ENCODE peak calls at places on chromosomes 6 and 20, in five cellular contexts. One of them, this sample, is unnamed.

GRCh38 chr6:87832025-87832825 is 130.2 kb upstream of the AKIRIN2 start:
- DNase-seq in hepatocyte: peak; percentile 35
- DNase-seq in CD8-positive, alpha-beta T cell: no peak
- DNase-seq in A549: no peak
- DNase-seq in colonic mucosa: no peak
- DNase-seq in this sample: no peak

GRCh38 chr20:34075647-34076046 is 36.4 kb downstream of the EIF2S2 start:
- DNase-seq in hepatocyte: no peak
- DNase-seq in CD8-positive, alpha-beta T cell: no peak
- DNase-seq in A549: no peak
- DNase-seq in colonic mucosa: no peak
- DNase-seq in this sample: no peak

GRCh38 chr6:145034664-145035063 is 700.7 kb downstream of the EPM2A start:
- DNase-seq in hepatocyte: no peak
- DNase-seq in CD8-positive, alpha-beta T cell: no peak
- DNase-seq in A549: no peak
- DNase-seq in colonic mucosa: no peak
- DNase-seq in this sample: no peak

GRCh38 chr6:118578617-118579016 is 30.5 kb downstream of the PLN start:
- DNase-seq in hepatocyte: no peak
- DNase-seq in CD8-positive, alpha-beta T cell: no peak
- DNase-seq in A549: no peak
- DNase-seq in colonic mucosa: no peak
- DNase-seq in this sample: no peak

GRCh38 chr6:12158686-12159415 is 131.3 kb upstream of the EDN1 start:
- DNase-seq in hepatocyte: no peak
- DNase-seq in CD8-positive, alpha-beta T cell: no peak
- DNase-seq in A549: no peak
- DNase-seq in colonic mucosa: no peak
- DNase-seq in this sample: no peak

GRCh38 chr20:1382670-1383069 is 10.2 kb downstream of the FKBP1A start:
- DNase-seq in hepatocyte: no peak
- DNase-seq in CD8-positive, alpha-beta T cell: no peak
- DNase-seq in A549: no peak
- DNase-seq in colonic mucosa: no peak
- DNase-seq in this sample: no peak

GRCh38 chr6:57822896-57823358 is 505.5 kb downstream of the PRIM2 start:
- DNase-seq in hepatocyte: no peak
- DNase-seq in CD8-positive, alpha-beta T cell: no peak
- DNase-seq in A549: no peak
- DNase-seq in colonic mucosa: no peak
- DNase-seq in this sample: no peak

GRCh38 chr6:41199427-41200246 is 1.3 kb downstream of the TREML2 start:
- DNase-seq in hepatocyte: no peak
- DNase-seq in CD8-positive, alpha-beta T cell: no peak
- DNase-seq in A549: no peak
- DNase-seq in colonic mucosa: no peak
- DNase-seq in this sample: no peak

GRCh38 chr6:112183271-112183671 is 71.1 kb downstream of the LAMA4 start:
- DNase-seq in hepatocyte: no peak
- DNase-seq in CD8-positive, alpha-beta T cell: no peak
- DNase-seq in A549: no peak
- DNase-seq in colonic mucosa: no peak
- DNase-seq in this sample: no peak

GRCh38 chr6:63793727-63794126 is 158.1 kb downstream of the PHF3 start:
- DNase-seq in hepatocyte: no peak
- DNase-seq in CD8-positive, alpha-beta T cell: no peak
- DNase-seq in A549: no peak
- DNase-seq in colonic mucosa: no peak
- DNase-seq in this sample: no peak

GRCh38 chr6:151015320-151015719 is 149.8 kb downstream of the MTHFD1L start:
- DNase-seq in hepatocyte: no peak
- DNase-seq in CD8-positive, alpha-beta T cell: no peak
- DNase-seq in A549: no peak
- DNase-seq in colonic mucosa: no peak
- DNase-seq in this sample: no peak

GRCh38 chr6:109092074-109092473 is 2.6 kb downstream of the SESN1 start:
- DNase-seq in hepatocyte: no peak
- DNase-seq in CD8-positive, alpha-beta T cell: no peak
- DNase-seq in A549: no peak
- DNase-seq in colonic mucosa: no peak
- DNase-seq in this sample: no peak

GRCh38 chr6:110999634-111000270 is 17.9 kb downstream of the RPF2 start:
- DNase-seq in hepatocyte: peak; percentile 28
- DNase-seq in CD8-positive, alpha-beta T cell: no peak
- DNase-seq in A549: no peak
- DNase-seq in colonic mucosa: no peak
- DNase-seq in this sample: no peak

GRCh38 chr6:52925042-52925441 is 15.5 kb upstream of the GSTA3 start:
- DNase-seq in hepatocyte: no peak
- DNase-seq in CD8-positive, alpha-beta T cell: no peak
- DNase-seq in A549: no peak
- DNase-seq in colonic mucosa: no peak
- DNase-seq in this sample: no peak

GRCh38 chr20:24991897-24992419 is 593 bp downstream of the APMAP start:
- DNase-seq in hepatocyte: peak; percentile 54
- DNase-seq in CD8-positive, alpha-beta T cell: peak; percentile 21
- DNase-seq in A549: peak; percentile 28
- DNase-seq in colonic mucosa: peak; percentile 50
- DNase-seq in this sample: no peak

GRCh38 chr6:16006681-16007080 is 122.2 kb upstream of the MYLIP start:
- DNase-seq in hepatocyte: no peak
- DNase-seq in CD8-positive, alpha-beta T cell: no peak
- DNase-seq in A549: no peak
- DNase-seq in colonic mucosa: no peak
- DNase-seq in this sample: no peak

GRCh38 chr20:19976595-19977372 is 40.4 kb upstream of the NAA20 start:
- DNase-seq in hepatocyte: peak; percentile 62
- DNase-seq in CD8-positive, alpha-beta T cell: no peak
- DNase-seq in A549: peak; percentile 79
- DNase-seq in colonic mucosa: no peak
- DNase-seq in this sample: no peak

GRCh38 chr6:111342913-111343312 is 140.1 kb downstream of the REV3L start:
- DNase-seq in hepatocyte: no peak
- DNase-seq in CD8-positive, alpha-beta T cell: no peak
- DNase-seq in A549: no peak
- DNase-seq in colonic mucosa: no peak
- DNase-seq in this sample: no peak

GRCh38 chr20:33995053-33995816 is 1.5 kb downstream of the RALY start:
- DNase-seq in hepatocyte: peak; percentile 21
- DNase-seq in CD8-positive, alpha-beta T cell: no peak
- DNase-seq in A549: no peak
- DNase-seq in colonic mucosa: peak; percentile 39
- DNase-seq in this sample: no peak

GRCh38 chr20:22465622-22466446 is 118.5 kb downstream of the FOXA2 start:
- DNase-seq in hepatocyte: no peak
- DNase-seq in CD8-positive, alpha-beta T cell: no peak
- DNase-seq in A549: no peak
- DNase-seq in colonic mucosa: no peak
- DNase-seq in this sample: no peak

GRCh38 chr6:35213161-35213823 is 464 bp upstream of the SCUBE3 start:
- DNase-seq in hepatocyte: peak; percentile 41
- DNase-seq in CD8-positive, alpha-beta T cell: no peak
- DNase-seq in A549: no peak
- DNase-seq in colonic mucosa: no peak
- DNase-seq in this sample: no peak

GRCh38 chr6:161233986-161234620 is 39.8 kb downstream of the AGPAT4 start:
- DNase-seq in hepatocyte: peak; percentile 76
- DNase-seq in CD8-positive, alpha-beta T cell: no peak
- DNase-seq in A549: no peak
- DNase-seq in colonic mucosa: peak; percentile 56
- DNase-seq in this sample: no peak

GRCh38 chr20:3228750-3229032 is 10.3 kb downstream of the SLC4A11 start:
- DNase-seq in hepatocyte: no peak
- DNase-seq in CD8-positive, alpha-beta T cell: no peak
- DNase-seq in A549: no peak
- DNase-seq in colonic mucosa: no peak
- DNase-seq in this sample: no peak

GRCh38 chr6:76835289-76835688 is 628.0 kb downstream of the HTR1B start:
- DNase-seq in hepatocyte: no peak
- DNase-seq in CD8-positive, alpha-beta T cell: no peak
- DNase-seq in A549: no peak
- DNase-seq in colonic mucosa: no peak
- DNase-seq in this sample: no peak

GRCh38 chr6:121435444-121436069 is at the start of gene GJA1:
- DNase-seq in hepatocyte: peak; percentile 84
- DNase-seq in CD8-positive, alpha-beta T cell: no peak
- DNase-seq in A549: peak; percentile 61
- DNase-seq in colonic mucosa: peak; percentile 47
- DNase-seq in this sample: no peak

GRCh38 chr6:89853068-89853467 is 23.4 kb downstream of the CASP8AP2 start:
- DNase-seq in hepatocyte: no peak
- DNase-seq in CD8-positive, alpha-beta T cell: no peak
- DNase-seq in A549: no peak
- DNase-seq in colonic mucosa: no peak
- DNase-seq in this sample: no peak

GRCh38 chr6:98324406-98324930 is 509.9 kb upstream of the POU3F2 start:
- DNase-seq in hepatocyte: no peak
- DNase-seq in CD8-positive, alpha-beta T cell: no peak
- DNase-seq in A549: no peak
- DNase-seq in colonic mucosa: no peak
- DNase-seq in this sample: no peak

GRCh38 chr20:50567860-50568548 is 57.8 kb downstream of the PTPN1 start:
- DNase-seq in hepatocyte: no peak
- DNase-seq in CD8-positive, alpha-beta T cell: no peak
- DNase-seq in A549: no peak
- DNase-seq in colonic mucosa: no peak
- DNase-seq in this sample: no peak

GRCh38 chr6:111843347-111844147 is 29.7 kb downstream of the FYN start:
- DNase-seq in hepatocyte: no peak
- DNase-seq in CD8-positive, alpha-beta T cell: peak; percentile 71
- DNase-seq in A549: no peak
- DNase-seq in colonic mucosa: no peak
- DNase-seq in this sample: peak; percentile 63

GRCh38 chr6:83756565-83756964 is 47.7 kb upstream of the SNAP91 start:
- DNase-seq in hepatocyte: no peak
- DNase-seq in CD8-positive, alpha-beta T cell: no peak
- DNase-seq in A549: no peak
- DNase-seq in colonic mucosa: no peak
- DNase-seq in this sample: no peak
- H3K9me3 ChIP-seq in hepatocyte: no peaks in the 10 kb centered on the region
- H3K9me3 ChIP-seq in CD8-positive, alpha-beta T cell: peaks cover 4% of the 10 kb centered on the region
- H3K9me3 ChIP-seq in A549: no peaks in the 10 kb centered on the region
- H3K9me3 ChIP-seq in colonic mucosa: no peaks in the 10 kb centered on the region
- H3K9me3 ChIP-seq in this sample: peaks cover 28% of the 10 kb centered on the region

DNA sequence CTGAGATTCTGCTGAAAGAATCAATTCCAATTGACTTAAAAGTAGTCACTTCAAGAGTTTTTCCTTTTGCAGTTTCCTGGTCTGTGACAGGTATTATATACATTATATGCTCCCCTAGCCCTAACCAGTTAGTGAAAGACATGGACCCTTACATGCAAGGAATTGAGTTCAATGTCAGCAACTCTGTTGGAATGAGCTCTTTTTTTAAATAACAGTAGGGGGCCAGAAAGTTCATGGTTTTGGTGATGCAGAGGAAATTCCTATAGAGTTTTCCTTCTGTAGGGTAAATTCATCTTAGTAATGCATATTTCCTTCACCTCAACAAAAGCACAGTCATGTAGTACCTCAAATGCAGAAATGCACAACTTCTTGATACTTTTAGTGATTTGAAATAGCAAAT is 172.2 kb downstream of the KIF6 start:
- DNase-seq in hepatocyte: no peak
- DNase-seq in CD8-positive, alpha-beta T cell: no peak
- DNase-seq in A549: no peak
- DNase-seq in colonic mucosa: no peak
- DNase-seq in this sample: no peak
- TF ChIP-seq CTCF in hepatocyte: no peak
- TF ChIP-seq CTCF in CD8-positive, alpha-beta T cell: no peak
- TF ChIP-seq CTCF in A549: no peak
- TF ChIP-seq CTCF in colonic mucosa: no peak
- TF ChIP-seq CTCF in this sample: no peak

GRCh38 chr20:56361888-56362287 is 3.1 kb downstream of the FAM210B start:
- DNase-seq in hepatocyte: no peak
- DNase-seq in CD8-positive, alpha-beta T cell: no peak
- DNase-seq in A549: no peak
- DNase-seq in colonic mucosa: no peak
- DNase-seq in this sample: no peak

GRCh38 chr20:56363491-56363890 is 4.7 kb downstream of the FAM210B start:
- DNase-seq in hepatocyte: no peak
- DNase-seq in CD8-positive, alpha-beta T cell: no peak
- DNase-seq in A549: no peak
- DNase-seq in colonic mucosa: no peak
- DNase-seq in this sample: no peak

GRCh38 chr20:56360899-56361199 is 2.1 kb downstream of the FAM210B start:
- DNase-seq in hepatocyte: no peak
- DNase-seq in CD8-positive, alpha-beta T cell: no peak
- DNase-seq in A549: no peak
- DNase-seq in colonic mucosa: no peak
- DNase-seq in this sample: no peak

GRCh38 chr20:56360133-56360898 is 1.5 kb downstream of the FAM210B start:
- DNase-seq in hepatocyte: no peak
- DNase-seq in CD8-positive, alpha-beta T cell: no peak
- DNase-seq in A549: no peak
- DNase-seq in colonic mucosa: no peak
- DNase-seq in this sample: no peak

GRCh38 chr20:56362833-56363413 is 4.1 kb downstream of the FAM210B start:
- DNase-seq in hepatocyte: no peak
- DNase-seq in CD8-positive, alpha-beta T cell: no peak
- DNase-seq in A549: no peak
- DNase-seq in colonic mucosa: no peak
- DNase-seq in this sample: no peak
- H3K27ac ChIP-seq in hepatocyte: no peak overlapping the region
- H3K27ac ChIP-seq in CD8-positive, alpha-beta T cell: no peak overlapping the region
- H3K27ac ChIP-seq in A549: no peak overlapping the region
- H3K27ac ChIP-seq in colonic mucosa: no peak overlapping the region
- H3K27ac ChIP-seq in this sample: no peak overlapping the region

GRCh38 chr6:124674042-124674441 is 288.2 kb upstream of the RNF217 start:
- DNase-seq in hepatocyte: no peak
- DNase-seq in CD8-positive, alpha-beta T cell: no peak
- DNase-seq in A549: no peak
- DNase-seq in colonic mucosa: no peak
- DNase-seq in this sample: no peak
- H3K9me3 ChIP-seq in hepatocyte: no peaks in the 10 kb centered on the region
- H3K9me3 ChIP-seq in CD8-positive, alpha-beta T cell: no peaks in the 10 kb centered on the region
- H3K9me3 ChIP-seq in A549: no peaks in the 10 kb centered on the region
- H3K9me3 ChIP-seq in colonic mucosa: no peaks in the 10 kb centered on the region
- H3K9me3 ChIP-seq in this sample: peaks cover 11% of the 10 kb centered on the region

GRCh38 chr6:116385462-116385807 is 14.7 kb downstream of the DSE start:
- DNase-seq in hepatocyte: no peak
- DNase-seq in CD8-positive, alpha-beta T cell: no peak
- DNase-seq in A549: no peak
- DNase-seq in colonic mucosa: no peak
- DNase-seq in this sample: no peak
- TF ChIP-seq CTCF in hepatocyte: no peak
- TF ChIP-seq CTCF in CD8-positive, alpha-beta T cell: no peak
- TF ChIP-seq CTCF in A549: no peak
- TF ChIP-seq CTCF in colonic mucosa: no peak
- TF ChIP-seq CTCF in this sample: no peak

This sample was measured in CD4-positive, alpha-beta T cell.